ENCODE peak calls at places on chromosomes 7 and 10, in seven cellular contexts. N is astrocyte, Z is H9, K is Karpas-422, X is HCT116, P is OCI-LY7, E is PC-3. R is an unnamed sample. For H4K20me1 and H3K9me3, the result is how much of the 10 kb centered on the place peaks cover.

GRCh38 chr10:117312430-117312829 is 62.8 kb downstream of the PDZD8 start:
- DNase-seq in N (peak), Z (no peak), K (no peak), X (no peak), P (no peak), E (peak), R (no peak)

GRCh38 chr7:70016044-70016770 is 417.9 kb downstream of the AUTS2 start:
- DNase-seq in N (peak), Z (no peak), K (no peak), X (no peak), P (no peak), E (no peak), R (no peak)

GRCh38 chr10:133166828-133167692 is 7.0 kb downstream of the KNDC1 start:
- DNase-seq in N (no peak), Z (no peak), K (no peak), X (no peak), P (no peak), E (no peak), R (no peak)

GRCh38 chr10:17025444-17026295 is 103.9 kb downstream of the CUBN start:
- DNase-seq in N (peak), Z (no peak), K (no peak), X (peak), P (no peak), E (peak), R (peak)

GRCh38 chr7:99374121-99375064 is at the start of gene ARPC1B:
- DNase-seq in N (peak), Z (peak), K (peak), X (peak), P (peak), E (peak), R (peak)

GRCh38 chr10:110865184-110865803 is 6.4 kb upstream of the PDCD4 start:
- DNase-seq in N (peak), Z (no peak), K (no peak), X (no peak), P (no peak), E (peak), R (peak)

GRCh38 chr7:139591550-139592195 is 68.2 kb downstream of the CLEC2L start:
- DNase-seq in N (no peak), Z (no peak), K (no peak), X (no peak), P (no peak), E (no peak), R (no peak)

GRCh38 chr7:54802114-54802513 is 43.1 kb upstream of the SEC61G start:
- DNase-seq in N (no peak), Z (no peak), K (no peak), X (no peak), P (no peak), E (no peak), R (no peak)

GRCh38 chr7:86914468-86915054 is 144.9 kb downstream of the ELAPOR2 start:
- DNase-seq in N (no peak), Z (no peak), K (peak), X (no peak), P (peak), E (peak), R (peak)

GRCh38 chr7:151168022-151168786 is 710 bp upstream of the GBX1 start:
- DNase-seq in N (no peak), Z (peak), K (no peak), X (no peak), P (peak), E (peak), R (peak)

GRCh38 chr10:17290226-17290625 is 62.2 kb downstream of the VIM start:
- DNase-seq in N (peak), Z (no peak), K (peak), X (peak), P (peak), E (peak), R (peak)

GRCh38 chr7:157927313-157927925 is 590.6 kb downstream of the DNAJB6 start:
- DNase-seq in N (no peak), Z (no peak), K (peak), X (no peak), P (no peak), E (no peak), R (no peak)

GRCh38 chr7:68537228-68538071 is 1060.8 kb upstream of the AUTS2 start:
- DNase-seq in N (no peak), Z (no peak), K (no peak), X (no peak), P (no peak), E (no peak), R (no peak)

GRCh38 chr10:121753726-121754476 is 155.7 kb upstream of the FGFR2 start:
- DNase-seq in N (peak), Z (no peak), K (peak), X (peak), P (peak), E (peak), R (no peak)

GRCh38 chr10:34010891-34011290 is 676.4 kb upstream of the NRP1 start:
- DNase-seq in N (peak), Z (no peak), K (no peak), X (no peak), P (no peak), E (no peak), R (no peak)

GRCh38 chr7:110531186-110531585 is 559.7 kb upstream of the LRRN3 start:
- DNase-seq in N (peak), Z (no peak), K (no peak), X (no peak), P (no peak), E (no peak), R (no peak)

GRCh38 chr10:17984056-17984455 is 32.3 kb downstream of the SLC39A12 start:
- DNase-seq in N (peak), Z (no peak), K (no peak), X (peak), P (no peak), E (peak), R (no peak)

GRCh38 chr7:30433082-30433481 is 45.5 kb downstream of the NOD1 start:
- DNase-seq in N (peak), Z (peak), K (peak), X (no peak), P (no peak), E (no peak), R (peak)

GRCh38 chr7:152664636-152665035 is 11.3 kb downstream of the XRCC2 start:
- DNase-seq in N (no peak), Z (no peak), K (no peak), X (no peak), P (no peak), E (no peak), R (no peak)

GRCh38 chr7:80611779-80612178 is 26.7 kb upstream of the CD36 start:
- DNase-seq in N (peak), Z (no peak), K (no peak), X (peak), P (no peak), E (peak), R (no peak)

GRCh38 chr10:70932415-70933196 is 44.2 kb upstream of the PCBD1 start:
- DNase-seq in N (no peak), Z (no peak), K (no peak), X (no peak), P (no peak), E (no peak), R (no peak)

GRCh38 chr7:415646-416525 is 103.8 kb downstream of the PDGFA start:
- DNase-seq in N (no peak), Z (peak), K (no peak), X (no peak), P (no peak), E (no peak), R (no peak)

GRCh38 chr10:17200885-17201164 is 647 bp downstream of the TRDMT1 start:
- DNase-seq in N (peak), Z (no peak), K (peak), X (peak), P (peak), E (peak), R (no peak)

GRCh38 chr7:79664884-79665676 is 211.6 kb upstream of the MAGI2 start:
- DNase-seq in N (no peak), Z (no peak), K (no peak), X (no peak), P (no peak), E (no peak), R (no peak)

GRCh38 chr10:19749185-19749729 is 67.0 kb upstream of the PLXDC2 start:
- DNase-seq in N (peak), Z (no peak), K (no peak), X (no peak), P (no peak), E (peak), R (no peak)

GRCh38 chr7:128453836-128454804 is 1.6 kb upstream of the HILPDA start:
- DNase-seq in N (peak), Z (peak), K (no peak), X (no peak), P (no peak), E (no peak), R (peak)

GRCh38 chr10:86255405-86256251 is 111.0 kb downstream of the GRID1 start:
- DNase-seq in N (no peak), Z (peak), K (no peak), X (no peak), P (no peak), E (no peak), R (no peak)

GRCh38 chr7:107680478-107680877 is 19.9 kb downstream of the SLC26A4 start:
- DNase-seq in N (no peak), Z (no peak), K (no peak), X (no peak), P (no peak), E (no peak), R (no peak)

GRCh38 chr7:114799522-114800133 is 122.3 kb upstream of the MDFIC start:
- DNase-seq in N (no peak), Z (no peak), K (no peak), X (no peak), P (no peak), E (no peak), R (no peak)

GRCh38 chr7:30273552-30273951 is 10.8 kb upstream of the ZNRF2 start:
- DNase-seq in N (no peak), Z (no peak), K (no peak), X (no peak), P (no peak), E (no peak), R (no peak)

GRCh38 chr7:18086165-18087030 is 58.8 kb upstream of the PRPS1L1 start:
- DNase-seq in N (peak), Z (peak), K (no peak), X (no peak), P (no peak), E (peak), R (peak)

GRCh38 chr7:70717553-70718248 is 414.2 kb upstream of the GALNT17 start:
- DNase-seq in N (no peak), Z (no peak), K (no peak), X (no peak), P (peak), E (no peak), R (no peak)

GRCh38 chr7:69775231-69775771 is 177.0 kb downstream of the AUTS2 start:
- DNase-seq in N (peak), Z (no peak), K (no peak), X (no peak), P (no peak), E (no peak), R (no peak)

GRCh38 chr7:26398436-26399308 is 107.0 kb downstream of the SNX10 start:
- DNase-seq in N (peak), Z (peak), K (peak), X (no peak), P (peak), E (peak), R (peak)

GRCh38 chr10:98225000-98225399 is 43.0 kb downstream of the LOXL4 start:
- DNase-seq in N (peak), Z (no peak), K (no peak), X (no peak), P (no peak), E (no peak), R (no peak)

GRCh38 chr10:35453855-35454532 is 117.7 kb downstream of the CCNY start:
- DNase-seq in N (peak), Z (no peak), K (no peak), X (no peak), P (no peak), E (peak), R (no peak)
- H4K20me1 ChIP-seq in N (half or more), Z (under half), K (half or more), X (under half), P (under half), E (under half), R (half or more)

GRCh38 chr7:130397472-130397871 is 17.2 kb downstream of the CPA1 start:
- DNase-seq in N (no peak), Z (no peak), K (no peak), X (no peak), P (no peak), E (no peak), R (no peak)
- H3K9me3 ChIP-seq in N (under half), Z (under half), K (under half), X (under half), P (under half), E (under half), R (under half)

GRCh38 chr10:14569274-14570060 is 205.2 kb downstream of the FAM107B start:
- DNase-seq in N (no peak), Z (peak), K (no peak), X (no peak), P (no peak), E (no peak), R (no peak)

GRCh38 chr10:14567421-14567820 is 207.3 kb downstream of the FAM107B start:
- DNase-seq in N (no peak), Z (no peak), K (no peak), X (no peak), P (no peak), E (no peak), R (no peak)

GRCh38 chr10:14564268-14564744 is 210.4 kb downstream of the FAM107B start:
- DNase-seq in N (no peak), Z (no peak), K (peak), X (no peak), P (no peak), E (no peak), R (no peak)

GRCh38 chr10:14565199-14565598 is 209.5 kb downstream of the FAM107B start:
- DNase-seq in N (no peak), Z (no peak), K (no peak), X (no peak), P (no peak), E (no peak), R (no peak)

GRCh38 chr10:14566498-14566897 is 208.2 kb downstream of the FAM107B start:
- DNase-seq in N (no peak), Z (no peak), K (no peak), X (no peak), P (no peak), E (no peak), R (no peak)
- H4K20me1 ChIP-seq in N (under half), Z (under half), K (under half), X (under half), P (under half), E (under half), R (under half)

GRCh38 chr10:14660872-14661271 is 113.8 kb downstream of the FAM107B start:
- DNase-seq in N (no peak), Z (no peak), K (no peak), X (no peak), P (peak), E (no peak), R (no peak)
- H3K9me3 ChIP-seq in N (under half), Z (under half), K (under half), X (under half), P (under half), E (under half), R (under half)

DNA sequence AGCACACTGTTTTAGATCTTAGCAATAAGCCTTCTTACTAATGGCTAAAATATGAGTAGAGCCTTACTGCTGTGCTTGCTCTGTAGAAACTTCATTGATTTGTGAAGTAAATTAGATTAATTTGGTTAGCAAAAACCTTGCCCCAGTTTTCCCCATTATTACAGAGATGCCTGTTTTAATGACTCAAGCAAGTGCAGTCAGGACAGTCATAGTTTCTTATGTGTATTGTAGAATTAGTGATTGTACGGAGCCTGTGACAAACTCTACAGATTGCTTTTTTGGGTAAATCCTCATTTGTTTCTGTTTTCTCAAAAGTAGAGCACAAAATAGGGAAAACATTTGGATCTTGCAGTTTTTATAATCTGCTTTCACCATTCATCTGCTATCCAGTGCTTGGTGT is 7.0 kb downstream of the TAX1BP1 start:
- DNase-seq in N (no peak), Z (no peak), K (no peak), X (no peak), P (no peak), E (peak), R (no peak)
- H4K20me1 ChIP-seq in N (under half), Z (under half), K (under half), X (under half), P (under half), E (under half), R (half or more)

GRCh38 chr7:125878990-125879389 is 949.4 kb upstream of the POT1 start:
- DNase-seq in N (no peak), Z (no peak), K (no peak), X (peak), P (no peak), E (no peak), R (no peak)
- H3K9me3 ChIP-seq in N (under half), Z (under half), K (under half), X (under half), P (under half), E (under half), R (under half)

DNA sequence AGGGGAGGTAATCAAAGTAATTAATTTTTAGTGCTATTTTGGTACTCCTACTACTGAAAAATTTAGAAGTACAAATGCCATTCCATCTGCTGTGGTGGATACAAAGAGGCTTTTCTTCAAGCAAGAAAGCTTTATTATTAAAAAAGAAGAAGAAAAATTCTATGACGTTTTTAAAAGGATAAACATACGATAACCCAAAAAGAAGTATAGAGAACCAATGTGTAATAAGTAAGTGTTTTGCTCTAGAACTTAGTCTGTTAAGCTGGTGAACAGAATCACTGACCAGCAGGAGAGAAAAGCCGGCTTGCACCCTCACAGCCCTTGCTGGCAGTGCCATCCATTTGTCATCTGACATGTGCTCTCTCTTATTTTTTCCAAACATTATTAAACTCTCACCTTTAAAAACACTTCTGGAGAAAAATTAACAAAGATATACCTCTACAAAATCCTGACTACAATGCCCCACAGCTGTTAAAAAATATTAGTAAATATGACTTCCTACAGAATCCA is 81.5 kb downstream of the SRPK2 start:
- DNase-seq in N (no peak), Z (no peak), K (no peak), X (no peak), P (no peak), E (no peak), R (no peak)
- H4K20me1 ChIP-seq in N (half or more), Z (under half), K (under half), X (under half), P (under half), E (under half), R (half or more)

DNA sequence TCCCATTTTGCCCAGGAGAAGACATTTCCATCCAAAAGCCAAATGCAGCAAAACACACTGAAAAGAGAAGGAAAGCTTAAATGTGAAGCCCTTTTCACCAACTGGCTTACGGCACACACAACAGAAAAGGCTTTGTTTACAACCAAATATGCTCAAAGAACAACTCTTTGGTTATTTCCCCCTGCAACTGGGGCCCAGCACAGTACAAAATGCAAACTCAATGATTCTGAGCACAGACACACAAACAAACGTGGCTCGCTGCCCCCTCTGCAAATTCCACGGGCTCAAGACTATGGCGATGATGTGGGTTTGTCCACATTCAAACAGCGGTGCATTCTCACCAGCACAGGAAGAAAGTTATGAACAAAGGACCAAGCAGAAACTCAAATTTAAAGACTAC is 5.3 kb downstream of the CPXM2 start:
- DNase-seq in N (no peak), Z (no peak), K (no peak), X (no peak), P (no peak), E (no peak), R (no peak)
- H3K9me3 ChIP-seq in N (under half), Z (under half), K (under half), X (under half), P (under half), E (under half), R (under half)

GRCh38 chr10:22641743-22642142 is 72.6 kb downstream of the PIP4K2A start:
- DNase-seq in N (no peak), Z (no peak), K (no peak), X (no peak), P (no peak), E (no peak), R (no peak)
- H4K20me1 ChIP-seq in N (half or more), Z (under half), K (half or more), X (under half), P (under half), E (under half), R (under half)

GRCh38 chr7:63030061-63030460 is 968.6 kb upstream of the ZNF722 start:
- DNase-seq in N (no peak), Z (peak), K (no peak), X (no peak), P (no peak), E (no peak), R (no peak)
- H3K9me3 ChIP-seq in N (under half), Z (half or more), K (under half), X (under half), P (under half), E (under half), R (half or more)